ENCODE peak calls at places on chromosomes 3 and 15, in five cellular contexts. D is mesothelial cell of epicardium, Q is B cell, I is epithelial cell of esophagus, B is MM.1S. C is an unnamed sample.

GRCh38 chr15:69593981-69594966 is 141.7 kb downstream of the RPLP1 start:
- DNase-seq in D (no peak), Q (no peak), I (peak), B (no peak), C (no peak)

GRCh38 chr15:66290007-66290406 is 3.4 kb upstream of the DIS3L start:
- DNase-seq in I (no peak), B (no peak), Q (no peak), D (no peak), C (no peak)

GRCh38 chr3:53137221-53137620 is 7.0 kb upstream of the RFT1 start:
- DNase-seq in D (no peak), I (no peak), B (no peak), Q (no peak), C (no peak)

GRCh38 chr3:149527531-149528343 is 53.2 kb downstream of the TM4SF4 start:
- DNase-seq in Q (no peak), B (no peak), D (no peak), I (peak), C (no peak)

GRCh38 chr15:95880630-95881029 is 449.9 kb upstream of the NR2F2 start:
- DNase-seq in Q (no peak), B (no peak), D (no peak), I (no peak), C (no peak)

GRCh38 chr15:55197719-55198118 is 978 bp upstream of the RSL24D1 start:
- DNase-seq in I (no peak), D (no peak), Q (no peak), B (no peak), C (no peak)

GRCh38 chr3:134600685-134601502 is 49.9 kb downstream of the KY start:
- DNase-seq in D (peak), Q (peak), I (peak), B (peak), C (peak)

GRCh38 chr3:190617185-190617584 is 103.3 kb downstream of the IL1RAP start:
- DNase-seq in Q (peak), B (no peak), D (no peak), I (peak), C (peak)

GRCh38 chr3:109944836-109945235 is 607.5 kb upstream of the DPPA4 start:
- DNase-seq in D (no peak), Q (no peak), I (no peak), B (no peak), C (no peak)

GRCh38 chr3:126501054-126501453 is 16.5 kb downstream of the UROC1 start:
- DNase-seq in Q (no peak), D (no peak), B (no peak), I (no peak), C (no peak)

GRCh38 chr3:126501736-126502135 is 15.8 kb downstream of the UROC1 start:
- DNase-seq in Q (no peak), I (no peak), D (no peak), B (no peak), C (no peak)

GRCh38 chr3:126499401-126499800 is 18.2 kb downstream of the UROC1 start:
- DNase-seq in Q (no peak), D (no peak), B (no peak), I (no peak), C (no peak)

GRCh38 chr3:126498936-126499335 is 18.6 kb downstream of the UROC1 start:
- DNase-seq in I (no peak), D (no peak), B (no peak), Q (no peak), C (no peak)

GRCh38 chr3:126500016-126500415 is 17.6 kb downstream of the UROC1 start:
- DNase-seq in Q (no peak), D (no peak), I (no peak), B (no peak), C (no peak)
- TF ChIP-seq CTCF in Q (no peak), D (no peak), I (no peak), B (no peak), C (no peak)

GRCh38 chr3:100760377-100760776 is 51.1 kb downstream of the TFG start:
- DNase-seq in D (no peak), I (no peak), Q (no peak), B (peak), C (no peak)

GRCh38 chr3:100756441-100756840 is 47.1 kb downstream of the TFG start:
- DNase-seq in B (no peak), D (no peak), Q (no peak), I (no peak), C (no peak)

GRCh38 chr3:100753846-100754245 is 44.6 kb downstream of the TFG start:
- DNase-seq in D (no peak), Q (no peak), B (no peak), I (no peak), C (no peak)

GRCh38 chr3:100759162-100759561 is 49.9 kb downstream of the TFG start:
- DNase-seq in I (no peak), Q (no peak), B (no peak), D (no peak), C (no peak)

GRCh38 chr3:100754563-100755334 is 45.5 kb downstream of the TFG start:
- DNase-seq in I (no peak), Q (no peak), B (no peak), D (no peak), C (no peak)
- TF ChIP-seq CTCF in I (no peak), Q (no peak), B (no peak), D (no peak), C (no peak)

GRCh38 chr3:128149632-128150031 is 3.6 kb upstream of the EEFSEC start:
- DNase-seq in B (no peak), D (no peak), I (no peak), Q (no peak), C (no peak)
- TF ChIP-seq CTCF in B (no peak), D (no peak), I (no peak), Q (no peak), C (no peak)

GRCh38 chr3:140432176-140432753 is 245.6 kb upstream of the TRIM42 start:
- DNase-seq in I (no peak), B (no peak), Q (no peak), D (no peak), C (no peak)
- TF ChIP-seq CTCF in I (no peak), B (no peak), Q (no peak), D (no peak), C (no peak)

GRCh38 chr3:49699281-49699723 is 9.9 kb downstream of the RNF123 start:
- DNase-seq in Q (no peak), I (no peak), D (no peak), B (no peak), C (no peak)

GRCh38 chr3:49700014-49700413 is 10.7 kb downstream of the RNF123 start:
- DNase-seq in B (no peak), I (no peak), Q (no peak), D (no peak), C (no peak)

GRCh38 chr3:49702672-49703071 is 13.3 kb downstream of the RNF123 start:
- DNase-seq in I (no peak), Q (no peak), D (no peak), B (no peak), C (no peak)

GRCh38 chr3:49701388-49702077 is 12.2 kb downstream of the RNF123 start:
- DNase-seq in D (no peak), B (no peak), Q (no peak), I (peak), C (no peak)

DNA sequence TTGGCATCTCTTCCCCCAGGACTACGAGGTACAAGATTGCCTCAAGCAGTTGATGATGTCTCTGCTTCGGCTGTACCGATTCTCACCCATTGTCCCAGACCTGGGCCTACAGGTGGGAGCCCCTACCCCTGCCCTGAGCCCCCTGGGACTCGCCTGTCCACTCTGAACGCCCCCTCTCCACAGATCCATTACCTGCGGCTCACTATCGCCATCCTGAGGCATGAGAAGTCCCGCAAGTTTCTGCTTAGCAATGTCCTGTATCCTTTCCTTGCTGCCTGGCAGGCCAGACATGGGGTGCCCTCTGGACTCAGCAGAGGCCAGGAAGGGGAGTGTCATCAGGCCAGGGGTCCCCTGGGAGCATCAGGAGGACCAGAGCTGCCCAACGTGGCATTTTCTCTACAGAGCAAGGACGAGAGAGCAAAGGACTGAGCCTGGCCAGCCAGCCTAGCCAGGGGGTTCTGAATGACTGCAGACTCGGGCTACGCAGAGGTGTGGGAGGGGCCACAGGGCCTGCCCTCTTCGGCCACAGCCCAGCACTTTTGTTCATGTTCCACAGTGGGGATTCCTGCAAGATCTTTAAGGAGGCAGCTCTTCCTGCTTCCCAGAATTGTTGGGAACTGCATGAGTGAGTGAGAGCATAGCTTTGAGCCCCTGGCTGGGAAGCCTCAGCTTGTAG is 11.2 kb downstream of the RNF123 start:
- DNase-seq in B (no peak), D (no peak), Q (no peak), I (no peak), C (no peak)
- TF ChIP-seq CTCF in B (peak), D (no peak), Q (no peak), I (peak), C (peak)

GRCh38 chr15:72285402-72285801 is 13.0 kb upstream of the PARP6 start:
- DNase-seq in B (no peak), Q (no peak), D (no peak), I (no peak), C (no peak)
- TF ChIP-seq CTCF in B (no peak), Q (no peak), D (no peak), I (no peak), C (no peak)

DNA sequence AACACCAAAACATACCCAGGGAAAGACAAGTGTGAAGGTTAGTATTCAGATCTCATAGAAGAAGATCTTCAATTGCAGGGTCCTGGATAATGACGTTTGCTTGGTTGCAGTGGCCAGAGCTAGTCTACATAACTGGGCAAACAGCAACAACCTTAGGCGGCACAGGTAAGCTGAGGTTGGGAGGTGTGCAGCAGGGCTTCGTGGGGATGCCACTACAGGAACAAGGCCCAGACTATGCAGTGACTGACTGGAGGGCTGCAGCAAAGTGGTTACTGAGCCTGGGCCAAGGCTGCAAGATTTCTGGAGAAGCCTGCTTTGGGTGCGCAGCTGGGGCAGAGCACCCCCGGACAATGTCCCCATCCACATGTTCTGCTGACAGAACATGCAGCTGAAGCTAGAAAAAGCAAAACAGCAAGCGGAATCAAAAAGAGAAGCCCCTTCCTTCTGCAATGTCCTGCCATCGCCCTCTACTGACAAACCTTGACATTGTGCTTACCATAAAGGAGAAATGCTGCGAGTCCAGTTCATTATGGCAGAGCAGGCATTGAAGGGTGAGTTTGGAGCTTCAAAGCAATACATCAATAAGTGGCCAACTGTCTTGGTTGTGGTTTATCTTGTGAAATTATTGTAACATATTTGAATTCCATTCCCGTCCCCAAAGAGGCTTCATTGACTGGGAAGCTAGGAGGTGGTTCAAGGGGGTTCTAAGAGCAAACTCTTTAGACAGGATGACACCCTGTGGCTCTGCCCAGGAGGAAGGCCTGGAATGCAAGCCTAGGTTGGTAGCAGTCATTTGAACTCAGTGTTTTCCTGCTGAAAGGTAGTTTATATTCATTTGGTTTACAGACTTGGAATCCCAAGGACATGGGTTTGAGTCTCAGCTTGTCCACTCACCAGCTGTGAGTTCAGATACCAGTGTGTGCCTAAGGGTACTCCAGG is 217.0 kb downstream of the PDCD6IP start:
- DNase-seq in I (no peak), D (no peak), B (no peak), Q (no peak), C (no peak)
- TF ChIP-seq CTCF in I (no peak), D (no peak), B (peak), Q (no peak), C (peak)

GRCh38 chr3:123376451-123377172 is 72.3 kb downstream of the ADCY5 start:
- DNase-seq in D (no peak), B (no peak), I (no peak), Q (no peak), C (no peak)

GRCh38 chr3:123373535-123373987 is 75.3 kb downstream of the ADCY5 start:
- DNase-seq in Q (no peak), I (peak), B (no peak), D (no peak), C (no peak)

GRCh38 chr3:123377173-123377740 is 71.6 kb downstream of the ADCY5 start:
- DNase-seq in B (no peak), D (no peak), I (no peak), Q (no peak), C (no peak)

GRCh38 chr3:123374016-123374415 is 74.9 kb downstream of the ADCY5 start:
- DNase-seq in I (no peak), Q (no peak), B (no peak), D (no peak), C (no peak)

DNA sequence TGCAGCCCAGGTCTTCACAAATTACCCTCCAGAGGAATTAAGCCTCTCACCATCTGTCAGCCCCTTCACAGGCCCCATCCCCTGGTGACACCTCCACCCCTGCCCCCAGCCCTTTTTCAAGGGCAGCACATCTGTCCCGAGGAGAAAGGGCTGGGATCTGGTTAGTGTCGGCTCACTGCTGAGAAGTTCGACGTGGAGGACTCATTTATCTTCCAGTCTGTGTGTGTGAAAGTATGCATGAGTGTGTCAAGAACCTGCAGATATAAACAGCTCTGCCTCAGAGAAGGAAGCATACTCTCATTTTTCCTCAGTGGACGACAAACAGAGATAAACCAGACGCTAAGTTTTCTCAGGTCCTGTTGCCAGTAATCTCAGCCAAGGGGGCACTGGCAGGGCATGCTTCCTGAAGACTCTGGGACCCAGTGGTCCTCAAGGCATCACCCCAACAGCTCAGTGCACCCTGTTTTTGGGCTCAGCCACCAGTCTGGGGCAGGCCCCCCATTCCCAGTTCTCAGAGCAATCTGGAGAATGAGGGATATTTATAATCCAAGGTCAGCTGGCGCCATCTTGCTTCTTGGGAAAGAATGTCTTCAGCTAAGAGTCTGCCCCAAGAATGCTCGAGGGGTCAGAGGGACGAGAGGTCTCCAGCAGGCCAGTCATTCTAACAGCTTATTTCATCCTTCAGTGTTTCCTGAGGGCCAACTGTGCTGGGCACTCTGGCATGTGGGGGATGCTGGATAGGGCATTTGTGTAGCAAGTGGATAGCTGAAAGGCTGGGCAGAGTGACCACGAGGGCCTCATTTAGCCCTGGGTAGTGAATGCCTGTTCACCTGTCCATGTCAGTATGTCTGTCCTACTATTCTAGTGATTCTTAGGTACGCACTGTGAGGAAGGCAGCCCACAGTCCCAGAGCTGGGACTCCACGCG is 73.6 kb downstream of the ADCY5 start:
- DNase-seq in B (no peak), D (no peak), Q (no peak), I (no peak), C (no peak)
- TF ChIP-seq CTCF in B (no peak), D (no peak), Q (no peak), I (no peak), C (no peak)

GRCh38 chr3:188153498-188153948 is 434 bp upstream of the LPP start:
- DNase-seq in B (no peak), I (peak), D (peak), Q (no peak), C (no peak)

GRCh38 chr3:188154758-188155574 is 1.0 kb downstream of the LPP start:
- DNase-seq in Q (no peak), B (no peak), D (no peak), I (no peak), C (peak)

GRCh38 chr3:188156051-188156450 is 2.1 kb downstream of the LPP start:
- DNase-seq in I (no peak), Q (no peak), B (no peak), D (no peak), C (no peak)

GRCh38 chr3:188152660-188153497 is 1.1 kb upstream of the LPP start:
- DNase-seq in D (peak), I (peak), Q (peak), B (no peak), C (no peak)

DNA sequence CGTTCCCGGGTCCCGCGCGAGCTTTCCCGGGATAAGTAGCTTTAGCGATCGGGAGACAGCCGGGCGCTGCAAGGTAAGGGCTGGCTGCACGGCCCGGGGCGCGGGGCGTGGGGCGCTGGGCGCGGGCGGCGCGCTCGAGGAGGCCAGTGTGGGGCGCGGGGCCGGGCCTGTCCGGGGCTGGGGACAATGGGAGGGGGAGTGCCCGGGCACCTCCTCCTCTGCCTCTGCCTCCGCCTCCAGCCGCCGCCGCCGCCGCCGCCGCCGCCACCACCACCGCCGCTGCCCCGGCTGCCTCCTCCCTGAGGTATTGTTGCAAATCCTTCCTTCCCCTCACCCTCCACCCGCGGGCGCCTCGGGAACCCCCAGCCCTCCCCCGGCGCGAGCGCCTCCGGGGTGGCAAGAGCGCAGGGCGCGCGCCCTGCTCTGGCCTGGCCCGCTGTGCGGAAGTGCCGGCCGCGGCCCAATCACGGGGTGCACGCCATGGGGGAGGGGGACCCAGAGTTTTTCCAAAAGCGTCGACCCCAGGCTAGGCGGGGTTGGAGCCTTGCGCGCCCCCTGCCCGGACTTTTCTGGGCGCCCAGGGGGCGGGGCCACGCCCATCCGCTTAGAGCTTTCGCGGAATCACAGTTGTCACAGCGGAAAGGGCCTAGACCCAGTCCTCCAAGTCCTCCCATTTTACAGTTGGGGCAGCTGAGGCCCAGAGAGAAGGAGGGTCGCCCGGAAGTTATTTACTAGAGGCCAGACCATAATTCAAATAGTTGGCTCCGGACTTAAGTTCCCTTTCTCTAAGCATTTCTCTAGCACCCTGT is at the start of gene LPP:
- DNase-seq in D (peak), I (peak), Q (peak), B (peak), C (peak)
- TF ChIP-seq CTCF in D (no peak), I (no peak), Q (peak), B (no peak), C (no peak)

C was measured in GM13977.